ENCODE peak calls at places on chromosomes 12 and 14, in five cellular contexts. V, I, N, X and G are unnamed samples.

GRCh38 chr12:1922985-1923384 is 4.5 kb upstream of the CACNA2D4 start:
- DNase-seq in V (no peak), I (no peak), N (no peak), X (no peak), G (peak; percentile 49)

GRCh38 chr12:30988887-30989286 is 62.3 kb downstream of the TSPAN11 start:
- DNase-seq in V (no peak), I (no peak), N (no peak), X (no peak), G (no peak)

GRCh38 chr14:39762576-39763401 is 330.6 kb upstream of the FBXO33 start:
- DNase-seq in V (no peak), I (no peak), N (no peak), X (no peak), G (no peak)

GRCh38 chr14:20714593-20715250 is 26.2 kb downstream of the ANG start:
- DNase-seq in V (no peak), I (no peak), N (peak; percentile 75), X (no peak), G (no peak)

GRCh38 chr14:89540009-89540829 is 123.2 kb upstream of the FOXN3 start:
- DNase-seq in V (no peak), I (no peak), N (peak; percentile 17), X (no peak), G (no peak)

GRCh38 chr12:21818627-21819026 is 44.1 kb upstream of the KCNJ8 start:
- DNase-seq in V (no peak), I (no peak), N (peak; percentile 91), X (no peak), G (no peak)

GRCh38 chr14:69626132-69626500 is 14.7 kb downstream of the SUSD6 start:
- DNase-seq in V (no peak), I (no peak), N (no peak), X (no peak), G (no peak)

GRCh38 chr12:98405795-98406366 is 109.5 kb upstream of the TMPO start:
- DNase-seq in V (no peak), I (no peak), N (no peak), X (no peak), G (no peak)

GRCh38 chr14:61838661-61839060 is 76.4 kb downstream of the SNAPC1 start:
- DNase-seq in V (no peak), I (no peak), N (peak; percentile 52), X (no peak), G (no peak)

GRCh38 chr12:90152897-90153624 is 444.4 kb upstream of the ATP2B1 start:
- DNase-seq in V (no peak), I (no peak), N (no peak), X (no peak), G (no peak)

GRCh38 chr14:95897280-95897679 is 20.6 kb downstream of the TUNAR start:
- DNase-seq in V (no peak), I (no peak), N (no peak), X (no peak), G (no peak)

GRCh38 chr12:27061317-27061716 is 21.1 kb downstream of the C12orf71 start:
- DNase-seq in V (no peak), I (no peak), N (no peak), X (no peak), G (no peak)

GRCh38 chr12:91109148-91109564 is 2.1 kb downstream of the LUM start:
- DNase-seq in V (peak; percentile 22), I (peak; percentile 46), N (peak; percentile 74), X (no peak), G (no peak)

GRCh38 chr12:62799766-62800406 is 135.1 kb downstream of the PPM1H start:
- DNase-seq in V (no peak), I (no peak), N (no peak), X (no peak), G (peak; percentile 52)

GRCh38 chr12:14995583-14996425 is 23.0 kb downstream of the PDE6H start:
- DNase-seq in V (peak; percentile 54), I (no peak), N (peak; percentile 91), X (no peak), G (no peak)

GRCh38 chr12:115942346-115942745 is 335.1 kb downstream of the MED13L start:
- DNase-seq in V (no peak), I (no peak), N (no peak), X (no peak), G (no peak)

GRCh38 chr12:108313609-108314331 is 25.3 kb downstream of the CMKLR1 start:
- DNase-seq in V (no peak), I (no peak), N (no peak), X (no peak), G (no peak)

GRCh38 chr12:53047221-53048032 is 2.4 kb upstream of the TNS2 start:
- DNase-seq in V (peak; percentile 89), I (peak; percentile 52), N (peak; percentile 79), X (peak; percentile 80), G (no peak)

GRCh38 chr14:59161571-59162175 is 26.8 kb upstream of the DAAM1 start:
- DNase-seq in V (no peak), I (no peak), N (peak; percentile 49), X (no peak), G (no peak)

GRCh38 chr14:65639216-65639615 is 226.7 kb downstream of the FUT8 start:
- DNase-seq in V (no peak), I (no peak), N (peak; percentile 37), X (no peak), G (no peak)

GRCh38 chr14:91415794-91416743 is 1.6 kb downstream of the CCDC88C start:
- DNase-seq in V (no peak), I (no peak), N (no peak), X (peak; percentile 40), G (no peak)

GRCh38 chr12:89706551-89707348 is 1.9 kb downstream of the ATP2B1 start:
- DNase-seq in V (peak; percentile 12), I (peak; percentile 39), N (no peak), X (no peak), G (no peak)

GRCh38 chr12:4353785-4354208 is 25.7 kb downstream of the FGF23 start:
- DNase-seq in V (peak; percentile 12), I (peak; percentile 39), N (peak; percentile 11), X (no peak), G (no peak)

GRCh38 chr14:59215353-59215752 is 26.9 kb downstream of the DAAM1 start:
- DNase-seq in V (no peak), I (no peak), N (peak; percentile 90), X (no peak), G (no peak)

GRCh38 chr12:122872815-122873361 is 23.0 kb downstream of the VPS37B start:
- DNase-seq in V (no peak), I (no peak), N (no peak), X (peak; percentile 12), G (no peak)

GRCh38 chr14:65431951-65432350 is 19.4 kb downstream of the FUT8 start:
- DNase-seq in V (no peak), I (no peak), N (peak; percentile 58), X (no peak), G (no peak)

GRCh38 chr14:92850492-92850891 is 56.4 kb downstream of the GOLGA5 start:
- DNase-seq in V (no peak), I (no peak), N (no peak), X (no peak), G (no peak)

GRCh38 chr14:59771577-59771976 is 99.0 kb downstream of the RTN1 start:
- DNase-seq in V (peak; percentile 64), I (no peak), N (peak; percentile 82), X (no peak), G (no peak)

GRCh38 chr12:79844693-79845092 is 90.2 kb downstream of the PPP1R12A start:
- DNase-seq in V (no peak), I (no peak), N (peak; percentile 80), X (no peak), G (no peak)

GRCh38 chr14:64762044-64763034 is 58.1 kb downstream of the PLEKHG3 start:
- DNase-seq in V (peak; percentile 91), I (peak; percentile 62), N (peak; percentile 98), X (no peak), G (no peak)

GRCh38 chr14:25049127-25049558 is 804 bp downstream of the STXBP6 start:
- DNase-seq in V (no peak), I (no peak), N (peak; percentile 5), X (no peak), G (no peak)

GRCh38 chr14:102094101-102094500 is 7.3 kb upstream of the HSP90AA1 start:
- DNase-seq in V (no peak), I (no peak), N (peak; percentile 15), X (no peak), G (no peak)

GRCh38 chr12:25001311-25001710 is 52.4 kb upstream of the BCAT1 start:
- DNase-seq in V (no peak), I (no peak), N (no peak), X (no peak), G (no peak)

GRCh38 chr12:127025545-127025944 is 1241.4 kb upstream of the TMEM132C start:
- DNase-seq in V (no peak), I (no peak), N (peak; percentile 12), X (no peak), G (no peak)

GRCh38 chr14:50530794-50531193 is 1.6 kb downstream of the MAP4K5 start:
- DNase-seq in V (no peak), I (no peak), N (peak; percentile 25), X (no peak), G (no peak)

GRCh38 chr12:89166525-89166934 is 185.8 kb downstream of the DUSP6 start:
- DNase-seq in V (no peak), I (no peak), N (peak; percentile 84), X (no peak), G (no peak)

GRCh38 chr12:98002887-98003493 is 512.4 kb upstream of the TMPO start:
- DNase-seq in V (peak; percentile 83), I (peak; percentile 70), N (peak; percentile 1), X (no peak), G (no peak)